ENCODE peak calls at places on chromosomes 6 and 20, in ten cellular contexts. B is NCI-H2029; I is GM13977; M is cerebellar cortex; Q is ecto neural progenitor cell; K is activated CD8-positive, alpha-beta memory T cell treated with anti-CD3 and anti-CD28 coated beads for 24 hours; C is H4; E is AG04449; N is progenitor cell of endocrine pancreas; S is tibial artery. D is an unnamed sample.

GRCh38 chr6:106512048-106512957 is 117.0 kb downstream of the RTN4IP1 start:
- DNase-seq in B (peak), I (peak), M (no peak), Q (peak), K (peak), C (peak), E (no peak), N (peak), S (peak), D (peak)

GRCh38 chr20:38217791-38218565 is 42.6 kb downstream of the KIAA1755 start:
- DNase-seq in B (no peak), I (no peak), M (no peak), Q (no peak), K (no peak), C (peak), E (peak), N (no peak), S (peak), D (no peak)

GRCh38 chr6:132812756-132813172 is 1.6 kb upstream of the RPS12 start:
- DNase-seq in B (no peak), I (no peak), M (no peak), Q (no peak), K (peak), C (no peak), E (no peak), N (no peak), S (no peak), D (no peak)

GRCh38 chr20:47678536-47678935 is 106.7 kb downstream of the SULF2 start:
- DNase-seq in B (no peak), I (no peak), M (no peak), Q (no peak), K (no peak), C (no peak), E (no peak), N (no peak), S (no peak), D (no peak)

GRCh38 chr6:35191899-35192298 is 21.9 kb upstream of the SCUBE3 start:
- DNase-seq in B (no peak), I (no peak), M (no peak), Q (no peak), K (no peak), C (no peak), E (no peak), N (no peak), S (no peak), D (no peak)

GRCh38 chr6:113809818-113810217 is 47.3 kb upstream of the MARCKS start:
- DNase-seq in B (no peak), I (peak), M (no peak), Q (no peak), K (no peak), C (no peak), E (no peak), N (no peak), S (no peak), D (peak)

GRCh38 chr20:57250607-57251343 is 15.7 kb downstream of the BMP7 start:
- DNase-seq in B (no peak), I (no peak), M (no peak), Q (no peak), K (peak), C (peak), E (no peak), N (no peak), S (no peak), D (no peak)

GRCh38 chr6:94956910-94957309 is 620.4 kb upstream of the MANEA start:
- DNase-seq in B (no peak), I (no peak), M (no peak), Q (no peak), K (no peak), C (no peak), E (no peak), N (no peak), S (no peak), D (no peak)

GRCh38 chr6:105604593-105604905 is 201.7 kb upstream of the PREP start:
- DNase-seq in B (no peak), I (no peak), M (no peak), Q (no peak), K (no peak), C (no peak), E (no peak), N (no peak), S (no peak), D (no peak)

GRCh38 chr6:8983202-8983688 is 547.9 kb upstream of the SLC35B3 start:
- DNase-seq in B (peak), I (peak), M (peak), Q (peak), K (peak), C (peak), E (no peak), N (peak), S (peak), D (peak)

GRCh38 chr6:7649037-7649810 is 59.2 kb downstream of the SNRNP48 start:
- DNase-seq in B (no peak), I (no peak), M (no peak), Q (no peak), K (no peak), C (no peak), E (no peak), N (no peak), S (no peak), D (peak)

GRCh38 chr6:56475736-56476457 is 166.8 kb downstream of the DST start:
- DNase-seq in B (no peak), I (no peak), M (peak), Q (no peak), K (no peak), C (no peak), E (no peak), N (no peak), S (no peak), D (no peak)

GRCh38 chr20:50563133-50563944 is 53.2 kb downstream of the PTPN1 start:
- DNase-seq in B (peak), I (no peak), M (no peak), Q (no peak), K (no peak), C (no peak), E (no peak), N (no peak), S (no peak), D (no peak)

GRCh38 chr20:46965124-46965455 is 70.4 kb downstream of the EYA2 start:
- DNase-seq in B (no peak), I (no peak), M (no peak), Q (no peak), K (no peak), C (no peak), E (no peak), N (no peak), S (no peak), D (no peak)

GRCh38 chr6:102039450-102039849 is 645.9 kb downstream of the GRIK2 start:
- DNase-seq in B (no peak), I (no peak), M (peak), Q (no peak), K (no peak), C (no peak), E (no peak), N (no peak), S (no peak), D (no peak)

GRCh38 chr20:3374296-3374695 is 33.2 kb downstream of the DNAAF9 start:
- DNase-seq in B (no peak), I (no peak), M (no peak), Q (no peak), K (no peak), C (no peak), E (no peak), N (no peak), S (no peak), D (no peak)

GRCh38 chr6:162620067-162620466 is 107.5 kb downstream of the PRKN start:
- DNase-seq in B (no peak), I (no peak), M (no peak), Q (no peak), K (no peak), C (no peak), E (no peak), N (no peak), S (no peak), D (no peak)

GRCh38 chr20:16530201-16530681 is 43.0 kb downstream of the KIF16B start:
- DNase-seq in B (no peak), I (no peak), M (no peak), Q (no peak), K (no peak), C (peak), E (no peak), N (no peak), S (no peak), D (no peak)

GRCh38 chr6:16334671-16335070 is 96.3 kb downstream of the GMPR start:
- DNase-seq in B (no peak), I (no peak), M (no peak), Q (no peak), K (no peak), C (peak), E (no peak), N (no peak), S (peak), D (no peak)

GRCh38 chr6:157429248-157429647 is 48.3 kb downstream of the ZDHHC14 start:
- DNase-seq in B (no peak), I (no peak), M (no peak), Q (no peak), K (no peak), C (no peak), E (no peak), N (no peak), S (no peak), D (no peak)

GRCh38 chr6:109690373-109690739 is 646 bp downstream of the AK9 start:
- DNase-seq in B (peak), I (peak), M (peak), Q (peak), K (peak), C (no peak), E (no peak), N (peak), S (peak), D (peak)

GRCh38 chr6:76752841-76753240 is 680.4 kb upstream of the IMPG1 start:
- DNase-seq in B (no peak), I (no peak), M (no peak), Q (no peak), K (no peak), C (no peak), E (no peak), N (no peak), S (no peak), D (no peak)

GRCh38 chr20:23061713-23062561 is 12.5 kb upstream of the THBD start:
- DNase-seq in B (no peak), I (no peak), M (no peak), Q (no peak), K (no peak), C (peak), E (peak), N (no peak), S (peak), D (no peak)

GRCh38 chr6:56278186-56278585 is 30.8 kb upstream of the COL21A1 start:
- DNase-seq in B (no peak), I (no peak), M (no peak), Q (no peak), K (no peak), C (no peak), E (no peak), N (no peak), S (no peak), D (no peak)

D was measured in GM06990.